ENCODE peak calls at places on chromosomes 13 and 19, in four cellular contexts. O is cardiac fibroblast, A is astrocyte of the spinal cord, C is IMR-90. U is an unnamed sample.

GRCh38 chr13:41694902-41695301 is 237.6 kb downstream of the RGCC start:
- DNase-seq in C (peak), O (peak), A (peak), U (peak)

GRCh38 chr13:23753523-23753922 is 135.7 kb downstream of the MIPEP start:
- DNase-seq in A (peak), C (peak), O (peak), U (no peak)

GRCh38 chr19:56071151-56071550 is 49.9 kb downstream of the ZNF787 start:
- DNase-seq in C (no peak), A (no peak), O (no peak), U (no peak)

GRCh38 chr19:47372603-47373002 is 23.5 kb downstream of the DHX34 start:
- DNase-seq in A (no peak), O (no peak), C (no peak), U (no peak)

GRCh38 chr13:39956036-39956435 is 300.6 kb downstream of the COG6 start:
- DNase-seq in C (no peak), O (no peak), A (no peak), U (no peak)

GRCh38 chr19:4597975-4598671 is 38.6 kb upstream of the SEMA6B start:
- DNase-seq in C (no peak), O (peak), A (no peak), U (no peak)

GRCh38 chr13:27639186-27639585 is 17.5 kb downstream of the POLR1D start:
- DNase-seq in C (no peak), O (no peak), A (no peak), U (no peak)

GRCh38 chr19:46977548-46977947 is 42.1 kb upstream of the NPAS1 start:
- DNase-seq in C (no peak), O (no peak), A (no peak), U (no peak)

GRCh38 chr19:16869331-16869972 is 19.3 kb upstream of the F2RL3 start:
- DNase-seq in A (no peak), O (no peak), C (no peak), U (no peak)

GRCh38 chr19:17264641-17264979 is at the start of gene USHBP1:
- DNase-seq in O (no peak), C (no peak), A (no peak), U (no peak)

GRCh38 chr19:5651361-5651760 is 28.5 kb downstream of the SAFB start:
- DNase-seq in A (no peak), O (no peak), C (no peak), U (no peak)

GRCh38 chr13:25762795-25763377 is 288.9 kb downstream of the SHISA2 start:
- DNase-seq in A (no peak), O (no peak), C (no peak), U (no peak)

GRCh38 chr13:47121092-47121763 is 224.4 kb upstream of the HTR2A start:
- DNase-seq in O (no peak), C (no peak), A (no peak), U (no peak)

DNA sequence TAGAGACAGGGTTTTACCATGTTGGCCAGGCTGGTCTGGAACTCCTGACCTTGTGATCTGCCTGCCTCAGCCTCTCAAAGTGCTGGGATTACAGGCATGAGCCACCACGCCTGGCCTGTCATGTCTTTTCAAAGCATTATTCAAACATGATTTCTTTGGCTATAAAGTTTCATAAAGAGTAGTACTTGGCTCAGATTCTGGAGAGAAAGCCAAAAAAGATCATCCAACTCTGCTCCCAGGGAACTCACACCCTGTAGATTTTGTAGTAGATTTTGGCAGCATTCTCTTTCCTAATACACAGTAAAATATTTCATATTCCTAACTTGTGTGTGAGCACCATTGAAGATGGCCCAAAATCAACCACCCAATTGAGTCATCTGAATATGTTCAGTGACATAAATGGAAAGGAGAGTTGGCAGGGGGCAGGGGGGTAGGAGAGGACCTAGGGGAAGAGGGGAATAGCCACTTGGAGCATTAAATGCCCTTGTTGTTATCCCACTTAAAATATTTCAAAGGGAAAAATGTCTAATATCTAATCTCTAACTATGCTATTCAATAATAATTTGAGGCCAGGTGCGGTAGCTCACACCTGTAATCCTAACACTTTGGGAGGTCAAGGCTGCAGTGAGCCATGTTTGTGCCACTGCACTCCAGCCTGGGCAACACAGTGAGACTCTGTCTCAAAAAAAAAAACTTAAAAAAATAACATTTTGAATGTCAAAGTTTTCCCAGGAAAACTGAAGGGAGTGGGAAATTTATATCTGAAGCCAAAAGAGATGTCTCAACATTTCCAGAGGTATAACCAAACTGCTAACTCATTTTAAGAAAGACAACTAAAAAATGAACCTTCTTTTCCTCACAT is 48.2 kb downstream of the CAB39L start:
- DNase-seq in A (no peak), C (no peak), O (peak), U (no peak)
- TF ChIP-seq CTCF in A (no peak), C (no peak), O (no peak), U (no peak)

GRCh38 chr19:44451687-44452086 is 3.4 kb upstream of the ZNF229 start:
- DNase-seq in A (no peak), C (no peak), O (no peak), U (no peak)
- H3K4me3 ChIP-seq in A (no peak), C (no peak), O (no peak), U (no peak)

DNA sequence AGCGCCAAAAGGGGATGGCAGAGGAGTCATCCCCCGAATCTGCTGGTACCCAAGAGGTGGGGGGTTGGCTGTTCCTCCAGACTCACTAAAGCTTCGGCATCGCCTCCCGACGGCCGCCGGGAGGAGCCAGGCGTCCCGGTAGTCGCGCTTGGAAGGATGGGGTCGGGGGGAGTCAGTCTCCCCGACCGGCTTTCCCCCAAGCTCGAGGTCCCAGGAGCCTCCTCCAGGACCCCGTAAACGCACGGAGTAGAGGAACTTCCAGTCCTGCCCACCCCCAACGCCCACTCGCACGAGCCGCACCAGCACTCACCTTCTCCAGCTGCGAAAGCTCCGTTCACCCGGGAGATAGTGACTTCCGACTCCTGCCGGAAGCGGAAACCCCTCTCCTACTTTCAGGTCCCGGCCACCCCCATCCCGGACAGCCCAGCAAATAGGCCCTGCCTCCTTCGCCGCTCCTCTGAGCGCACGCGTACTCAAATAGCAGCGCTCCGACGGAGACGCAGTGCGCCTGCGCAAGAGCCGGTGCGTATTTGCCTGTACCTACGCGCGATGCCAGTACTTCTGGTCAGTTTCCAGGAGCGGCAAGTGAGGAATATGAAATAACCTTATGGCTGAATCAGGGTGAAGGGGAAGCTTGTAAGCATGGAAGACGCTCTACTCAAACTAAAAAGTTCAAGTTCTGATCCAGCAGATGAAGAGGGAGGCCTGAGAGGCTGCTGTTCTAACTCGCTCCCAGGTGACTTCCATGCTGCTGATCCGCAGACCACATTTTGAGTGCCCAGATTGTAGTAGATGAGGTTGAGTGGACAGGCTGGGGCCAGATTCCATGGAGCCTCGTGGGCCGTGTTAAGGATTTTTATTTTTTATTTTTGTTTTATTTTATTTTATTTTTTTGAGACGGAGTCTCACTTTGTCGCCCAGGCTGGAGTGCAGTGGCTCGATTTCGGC is at the start of gene ELOF1:
- DNase-seq in A (peak), O (peak), C (peak), U (peak)
- TF ChIP-seq CTCF in A (peak), O (peak), C (peak), U (no peak)

GRCh38 chr13:49998714-49999624 is 2.1 kb downstream of the TRIM13 start:
- DNase-seq in A (no peak), C (no peak), O (no peak), U (no peak)
- H3K4me3 ChIP-seq in A (peak), C (no peak), O (peak), U (no peak)

GRCh38 chr19:944663-945241 is 18.9 kb downstream of the ARID3A start:
- DNase-seq in C (no peak), A (no peak), O (no peak), U (no peak)

GRCh38 chr19:947707-948533 is 22.1 kb downstream of the ARID3A start:
- DNase-seq in O (no peak), C (no peak), A (no peak), U (no peak)

GRCh38 chr19:945401-946252 is 19.8 kb downstream of the ARID3A start:
- DNase-seq in A (no peak), C (no peak), O (no peak), U (peak)

GRCh38 chr19:948842-949496 is 23.1 kb downstream of the ARID3A start:
- DNase-seq in O (no peak), C (no peak), A (no peak), U (no peak)

GRCh38 chr19:947090-947706 is 21.4 kb downstream of the ARID3A start:
- DNase-seq in A (no peak), C (no peak), O (no peak), U (peak)
- TF ChIP-seq CTCF in A (no peak), C (no peak), O (no peak), U (no peak)

GRCh38 chr19:49891393-49891792 is 5.3 kb downstream of the IL4I1 start:
- DNase-seq in O (no peak), C (no peak), A (no peak), U (no peak)

GRCh38 chr19:49889687-49890348 is 6.9 kb downstream of the IL4I1 start:
- DNase-seq in C (peak), A (peak), O (peak), U (peak)

GRCh38 chr19:49889038-49889686 is 7.5 kb downstream of the IL4I1 start:
- DNase-seq in C (no peak), O (no peak), A (no peak), U (no peak)

GRCh38 chr19:49892716-49893115 is 4.0 kb downstream of the IL4I1 start:
- DNase-seq in O (no peak), C (no peak), A (no peak), U (no peak)

DNA sequence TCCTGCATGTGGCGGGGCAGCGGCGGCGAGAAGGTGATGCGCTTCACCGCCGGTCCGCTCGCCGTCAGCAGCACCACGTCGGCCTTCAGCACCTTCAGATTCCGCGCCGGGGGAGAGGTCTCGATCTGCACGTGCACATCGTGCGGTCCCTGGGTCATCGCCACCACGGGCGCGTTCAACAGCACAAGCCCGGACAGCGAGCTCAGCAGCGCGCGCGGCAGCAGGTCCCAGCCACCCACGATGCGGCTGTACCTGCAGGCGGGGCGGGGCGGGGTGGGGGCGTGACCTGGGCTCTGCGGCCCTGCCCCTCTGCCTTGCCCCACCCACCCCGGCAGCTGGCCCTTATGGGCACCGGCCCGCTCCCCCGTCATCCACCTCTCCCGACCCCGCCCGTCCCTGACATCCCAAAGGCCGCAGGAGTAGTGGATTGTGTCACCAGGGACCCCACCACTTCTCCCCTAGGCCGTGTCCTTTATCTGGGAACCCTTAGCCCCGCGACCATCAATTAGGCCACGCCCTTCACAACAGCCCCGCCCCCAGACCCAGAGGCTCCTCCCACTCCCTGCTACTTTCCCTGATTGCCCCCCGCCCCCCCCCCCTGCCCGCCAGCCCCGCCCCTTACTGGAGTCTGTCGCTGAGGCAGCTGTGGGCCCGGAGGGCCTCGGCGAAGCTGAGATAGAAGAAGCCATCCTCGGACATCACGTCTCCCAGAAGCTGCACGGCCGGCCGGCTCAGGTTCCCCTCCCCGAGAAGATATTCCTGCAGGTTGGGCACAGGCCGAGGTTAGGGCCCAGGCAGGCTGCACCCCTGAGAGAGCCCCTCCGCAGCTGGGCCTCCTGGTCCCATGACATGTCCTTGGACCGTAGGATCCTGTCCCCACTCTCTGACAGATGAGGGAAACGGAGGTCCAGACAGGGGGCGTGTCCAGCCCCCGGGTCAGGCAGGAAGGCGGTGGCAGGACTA is 6.1 kb downstream of the IL4I1 start:
- DNase-seq in A (no peak), C (no peak), O (no peak), U (peak)
- H3K4me3 ChIP-seq in A (peak), C (peak), O (no peak), U (peak)

DNA sequence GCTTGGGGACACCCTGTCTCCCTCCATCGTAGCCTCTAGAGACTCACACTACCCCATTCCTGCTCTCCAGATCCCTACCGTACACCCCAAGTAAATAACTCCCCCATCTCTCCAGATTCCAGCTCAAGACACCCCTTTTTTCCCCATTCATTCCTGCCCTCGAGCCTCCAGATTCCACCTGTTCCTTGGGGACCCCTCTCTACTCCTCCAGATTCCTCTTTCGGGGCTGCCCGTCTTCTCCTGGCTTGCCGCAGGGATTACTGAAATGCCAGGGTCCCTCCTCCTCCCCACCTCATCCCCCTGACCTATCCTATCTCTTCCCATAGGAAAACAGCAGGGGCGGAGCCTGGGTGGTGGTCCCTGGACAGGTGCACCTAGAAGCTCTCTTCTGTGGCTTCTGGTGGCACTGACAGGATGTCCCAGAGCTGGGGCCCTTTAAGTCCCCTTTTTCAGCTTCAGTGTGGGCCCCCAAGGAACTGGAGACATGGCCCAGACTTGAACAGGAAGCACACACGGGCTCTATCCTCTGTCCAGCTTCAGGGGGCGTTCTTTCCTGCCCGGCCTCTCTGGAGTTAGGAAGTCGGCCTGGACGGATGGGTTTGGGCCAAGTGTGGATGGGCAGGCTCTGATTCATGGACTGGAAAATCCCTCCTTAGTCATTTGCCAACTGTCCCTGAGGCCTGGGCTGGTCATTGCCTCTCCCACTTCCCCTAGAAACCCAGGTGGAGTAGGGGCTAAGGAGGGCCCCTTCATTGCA is 1.2 kb downstream of the ZSWIM4 start:
- DNase-seq in O (peak), C (peak), A (peak), U (no peak)
- TF ChIP-seq CTCF in O (peak), C (peak), A (peak), U (no peak)

GRCh38 chr19:38320969-38321339 is 1.3 kb downstream of the KCNK6 start:
- DNase-seq in O (no peak), A (no peak), C (no peak), U (no peak)
- H3K4me3 ChIP-seq in O (peak), A (no peak), C (no peak), U (peak)